ENCODE peak calls at places on chromosomes 11 and 22, in ten cellular contexts. I is kidney; O is NCI-H1417; D is EH; P is tibial nerve; G is NCI-H1436; Y is T-helper 9 cell; K is adrenal gland; V is hepatic stellate cell; Q is stimulated activated CD8-positive, alpha-beta memory T cell treated with anti-CD3 and anti-CD28 coated beads, Interleukin-4, amount 100 ng/mL, for 48 hours. M is an unnamed sample.

GRCh38 chr22:46354176-46354992 is 18.9 kb downstream of the TRMU start:
- DNase-seq in Q (no peak), K (no peak), O (no peak), I (peak), G (no peak), V (no peak), Y (no peak), P (no peak), D (no peak), M (no peak)

GRCh38 chr11:8998017-8998416 is 5.8 kb downstream of the NRIP3 start:
- DNase-seq in Q (no peak), G (no peak), O (no peak), P (no peak), D (no peak), K (no peak), Y (no peak), V (no peak), I (no peak), M (no peak)

GRCh38 chr11:75655619-75656018 is 13.2 kb downstream of the MAP6 start:
- DNase-seq in I (no peak), G (no peak), Q (no peak), V (no peak), P (no peak), K (no peak), O (no peak), D (peak), Y (no peak), M (no peak)

GRCh38 chr11:76172583-76172982 is 33.7 kb downstream of the WNT11 start:
- DNase-seq in Q (no peak), Y (no peak), K (no peak), O (peak), I (no peak), D (no peak), V (no peak), G (no peak), P (no peak), M (no peak)

GRCh38 chr11:67432655-67433349 is 4.5 kb downstream of the RPS6KB2 start:
- DNase-seq in I (no peak), Y (no peak), K (no peak), D (no peak), G (no peak), P (no peak), O (no peak), V (no peak), Q (no peak), M (no peak)

GRCh38 chr11:117795726-117796455 is 1.1 kb downstream of the DSCAML1 start:
- DNase-seq in D (no peak), G (no peak), I (peak), Q (no peak), K (no peak), Y (no peak), P (no peak), V (no peak), O (peak), M (no peak)

GRCh38 chr22:46088541-46089311 is 61.6 kb upstream of the PPARA start:
- DNase-seq in K (no peak), V (peak), D (peak), O (no peak), G (no peak), Q (no peak), Y (no peak), P (no peak), I (peak), M (peak)

GRCh38 chr11:134724779-134725140 is 312.7 kb upstream of the B3GAT1 start:
- DNase-seq in I (no peak), Y (no peak), D (no peak), K (no peak), Q (no peak), V (no peak), O (no peak), G (no peak), P (no peak), M (no peak)